ENCODE peak calls at places on chromosomes 3 and 15, in six cellular contexts. R is sigmoid colon, G is ovary, I is lower lobe of right lung, S is brain microvascular endothelial cell, P is tibial artery. J is an unnamed sample.

GRCh38 chr15:58472821-58473581 is 41.2 kb downstream of the LIPC start:
- DNase-seq in R (no peak), I (no peak), S (no peak), P (peak; percentile 16), G (no peak), J (no peak)

GRCh38 chr15:33639051-33639450 is 328.3 kb downstream of the RYR3 start:
- DNase-seq in R (no peak), G (no peak), I (no peak), P (no peak), S (no peak), J (no peak)

GRCh38 chr3:132867956-132868355 is 145.7 kb upstream of the NPHP3 start:
- DNase-seq in R (no peak), I (no peak), S (peak; percentile 17), G (no peak), P (no peak), J (no peak)

GRCh38 chr3:154967090-154967489 is 113.0 kb upstream of the MME start:
- DNase-seq in R (no peak), S (no peak), G (no peak), I (no peak), P (no peak), J (no peak)

GRCh38 chr3:47908744-47909143 is 105.8 kb downstream of the DHX30 start:
- DNase-seq in S (no peak), P (no peak), I (no peak), R (no peak), G (no peak), J (peak; percentile 7)

GRCh38 chr3:177733233-177733632 is 536.0 kb upstream of the TBL1XR1 start:
- DNase-seq in P (no peak), R (no peak), S (no peak), I (no peak), G (no peak), J (no peak)

GRCh38 chr3:75985432-75985831 is 200.1 kb upstream of the ZNF717 start:
- DNase-seq in G (no peak), R (no peak), S (no peak), P (no peak), I (no peak), J (no peak)

GRCh38 chr15:75666823-75667501 is 19.2 kb downstream of the SNX33 start:
- DNase-seq in I (peak; percentile 82), G (no peak), R (no peak), P (peak; percentile 96), S (peak; percentile 99), J (no peak)

GRCh38 chr3:194572131-194572789 is 61.0 kb downstream of the TMEM44 start:
- DNase-seq in P (peak; percentile 94), G (no peak), S (peak; percentile 95), R (peak; percentile 77), I (no peak), J (no peak)

GRCh38 chr15:62760506-62760905 is 282.0 kb upstream of the TPM1 start:
- DNase-seq in I (no peak), R (no peak), S (no peak), G (no peak), P (no peak), J (no peak)

GRCh38 chr3:125431391-125431790 is 56.3 kb upstream of the ZNF148 start:
- DNase-seq in G (no peak), R (no peak), S (peak; percentile 52), I (no peak), P (no peak), J (no peak)

GRCh38 chr3:17639765-17640164 is 102.7 kb downstream of the TBC1D5 start:
- DNase-seq in I (no peak), P (peak; percentile 65), R (no peak), S (peak; percentile 73), G (no peak), J (no peak)

GRCh38 chr3:196179380-196180308 is 31.6 kb downstream of the ZDHHC19 start:
- DNase-seq in R (no peak), G (no peak), S (no peak), P (no peak), I (no peak), J (no peak)

GRCh38 chr3:71493372-71493771 is 90.2 kb downstream of the FOXP1 start:
- DNase-seq in P (no peak), I (no peak), R (no peak), S (no peak), G (no peak), J (no peak)

GRCh38 chr3:36750737-36751136 is 13.6 kb downstream of the DCLK3 start:
- DNase-seq in G (no peak), I (no peak), R (no peak), P (no peak), S (no peak), J (no peak)

GRCh38 chr3:142808103-142808917 is 80.6 kb downstream of the PCOLCE2 start:
- DNase-seq in S (peak; percentile 57), G (no peak), P (no peak), I (no peak), R (no peak), J (no peak)

GRCh38 chr3:17140670-17141505 is 256.1 kb downstream of the PLCL2 start:
- DNase-seq in I (no peak), P (peak; percentile 78), S (no peak), R (no peak), G (no peak), J (peak; percentile 23)

GRCh38 chr3:16147226-16147625 is 27.3 kb upstream of the GALNT15 start:
- DNase-seq in P (no peak), R (no peak), I (no peak), S (peak; percentile 49), G (no peak), J (no peak)

GRCh38 chr3:11556851-11557644 is 86.7 kb downstream of the VGLL4 start:
- DNase-seq in I (peak; percentile 37), R (peak; percentile 83), G (peak; percentile 71), S (peak; percentile 97), P (peak; percentile 76), J (no peak)

GRCh38 chr15:62306851-62307504 is 141.9 kb upstream of the C2CD4B start:
- DNase-seq in I (peak; percentile 58), R (peak; percentile 79), P (no peak), G (no peak), S (peak; percentile 66), J (peak; percentile 46)

GRCh38 chr15:25536801-25537310 is 98.0 kb upstream of the UBE3A start:
- DNase-seq in I (no peak), R (no peak), G (no peak), P (no peak), S (no peak), J (no peak)

GRCh38 chr3:106309274-106309673 is 440.5 kb upstream of the CBLB start:
- DNase-seq in G (no peak), R (no peak), S (no peak), P (no peak), I (no peak), J (no peak)

GRCh38 chr15:72197460-72198409 is at the start of gene GRAMD2A:
- DNase-seq in P (no peak), S (no peak), R (no peak), G (no peak), I (peak; percentile 72), J (no peak)
- H3K4me3 ChIP-seq in P (peak within 1 kb of the TSS; percentile 48), S (peak within 1 kb of the TSS; percentile 38), R (peak within 1 kb of the TSS; percentile 7), G (peak within 1 kb of the TSS; percentile 29), I (peak within 1 kb of the TSS; percentile 57), J (peak within 1 kb of the TSS; percentile 50)

GRCh38 chr15:31571676-31572075 is 245.0 kb downstream of the KLF13 start:
- DNase-seq in G (no peak), I (no peak), R (no peak), S (no peak), P (no peak), J (no peak)
- TF ChIP-seq CTCF in G (no peak), I (no peak), R (no peak), S (peak; percentile 31), P (no peak), J (no peak)

GRCh38 chr15:56918046-56918906 is at the start of gene TCF12:
- DNase-seq in R (peak; percentile 97), I (peak; percentile 95), G (peak; percentile 96), P (peak; percentile 96), S (peak; percentile 86), J (peak; percentile 90)

GRCh38 chr15:56918907-56919707 is 663 bp downstream of the TCF12 start:
- DNase-seq in G (peak; percentile 51), I (peak; percentile 73), R (peak; percentile 75), S (peak; percentile 51), P (peak; percentile 72), J (peak; percentile 46)

GRCh38 chr15:56917652-56918045 is 795 bp upstream of the TCF12 start:
- DNase-seq in P (peak; percentile 67), I (no peak), G (no peak), S (no peak), R (no peak), J (no peak)

GRCh38 chr15:56915888-56916287 is 2.6 kb upstream of the TCF12 start:
- DNase-seq in R (no peak), I (no peak), P (no peak), S (no peak), G (no peak), J (no peak)

DNA sequence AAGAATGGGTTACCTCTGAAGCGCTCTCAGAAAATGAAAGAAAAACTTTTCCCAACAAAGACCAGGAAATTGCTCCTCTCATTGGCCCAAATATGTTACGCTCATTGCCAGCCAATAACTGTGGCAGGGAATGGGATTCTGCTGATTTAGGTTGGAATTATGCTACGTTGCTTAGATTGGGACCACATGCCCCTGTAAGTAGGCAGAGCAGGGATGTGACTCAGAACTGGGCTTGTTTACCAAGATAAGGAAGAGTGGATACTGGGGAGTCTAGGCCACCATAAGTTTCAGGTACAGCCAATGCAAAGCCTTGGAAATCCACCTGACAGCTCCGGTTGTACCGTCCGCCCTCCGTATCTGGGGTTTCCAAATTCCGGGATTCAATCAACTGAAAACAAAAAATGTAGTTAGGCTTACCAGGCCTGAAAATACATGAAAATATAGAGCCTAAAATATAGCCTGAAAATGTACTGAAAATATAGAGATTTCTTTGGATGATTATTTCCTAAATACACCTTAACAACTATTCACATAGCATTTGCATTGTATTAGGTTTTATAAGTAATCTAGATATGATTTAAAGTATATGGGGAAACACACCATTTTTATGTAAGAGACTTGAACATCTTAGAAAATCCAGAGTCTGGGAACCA is 1.5 kb upstream of the TCF12 start:
- DNase-seq in I (no peak), G (no peak), R (no peak), S (no peak), P (no peak), J (no peak)
- H3K4me3 ChIP-seq in I (peak overlapping the region; percentile 85), G (peak overlapping the region; percentile 96), R (peak overlapping the region; percentile 94), S (no peak overlapping the region), P (peak overlapping the region; percentile 91), J (no peak overlapping the region)

GRCh38 chr15:90547545-90547944 is 17.8 kb downstream of the CRTC3 start:
- DNase-seq in I (no peak), S (no peak), P (no peak), G (no peak), R (no peak), J (no peak)

GRCh38 chr15:90540768-90541167 is 11.0 kb downstream of the CRTC3 start:
- DNase-seq in I (no peak), R (no peak), S (no peak), G (no peak), P (no peak), J (no peak)

GRCh38 chr15:90550919-90551318 is 21.2 kb downstream of the CRTC3 start:
- DNase-seq in S (no peak), P (no peak), I (no peak), G (no peak), R (no peak), J (no peak)

GRCh38 chr15:90539789-90540188 is 10.1 kb downstream of the CRTC3 start:
- DNase-seq in I (no peak), R (no peak), S (no peak), P (no peak), G (no peak), J (no peak)

DNA sequence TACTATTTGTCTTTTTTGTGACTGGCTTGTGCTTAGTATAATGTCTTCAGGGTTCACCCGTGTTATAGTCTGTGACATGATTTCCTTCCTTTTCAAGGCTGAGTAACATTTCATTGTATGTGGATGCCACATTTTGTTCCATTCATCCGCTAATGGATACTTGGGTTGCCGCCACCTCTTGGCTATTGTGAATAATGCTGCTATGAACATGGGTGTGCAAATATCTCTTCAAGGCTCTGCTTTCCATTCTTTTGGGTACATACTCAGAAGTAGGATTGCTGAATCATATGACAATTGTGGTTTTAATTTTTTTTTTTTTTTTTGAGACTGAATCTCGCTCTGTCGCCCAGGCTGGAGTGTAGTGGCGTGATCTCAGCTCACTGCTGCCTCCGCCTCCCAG is 15.4 kb downstream of the CRTC3 start:
- DNase-seq in G (no peak), I (no peak), S (no peak), R (no peak), P (no peak), J (no peak)
- TF ChIP-seq CTCF in G (no peak), I (no peak), S (peak; percentile 26), R (no peak), P (no peak), J (no peak)

J was measured in prostate gland.